ENCODE peak calls at places on chromosomes 6 and 20, in six cellular contexts. W is GM23338; K is naive thymus-derived CD4-positive, alpha-beta T cell; I is GM06990; N is hypothalamus; P is activated T-cell treated with anti-CD3 and anti-CD28 coated beads for 24 hours. O is an unnamed sample.

GRCh38 chr20:62606551-62607201 is 35.6 kb upstream of the SLCO4A1 start:
- DNase-seq in W (peak; percentile 77), K (no peak), I (no peak), N (no peak), P (no peak), O (no peak)

GRCh38 chr6:140438346-140438735 is 1063.9 kb upstream of the CITED2 start:
- DNase-seq in W (no peak), K (no peak), I (no peak), N (no peak), P (no peak), O (no peak)

GRCh38 chr6:27370391-27370790 is 18.2 kb upstream of the ZNF391 start:
- DNase-seq in W (no peak), K (no peak), I (no peak), N (no peak), P (no peak), O (no peak)

GRCh38 chr6:170247178-170247701 is 43.6 kb downstream of the DLL1 start:
- DNase-seq in W (no peak), K (no peak), I (no peak), N (no peak), P (no peak), O (no peak)

GRCh38 chr20:48538058-48538825 is 289.6 kb downstream of the PREX1 start:
- DNase-seq in W (peak; percentile 59), K (no peak), I (no peak), N (no peak), P (no peak), O (no peak)

GRCh38 chr20:1280421-1281102 is 14.5 kb downstream of the SNPH start:
- DNase-seq in W (no peak), K (no peak), I (no peak), N (no peak), P (no peak), O (no peak)

GRCh38 chr6:16274519-16275229 is 36.3 kb downstream of the GMPR start:
- DNase-seq in W (no peak), K (no peak), I (no peak), N (no peak), P (no peak), O (no peak)

GRCh38 chr20:36337886-36338285 is 31.7 kb downstream of the DLGAP4 start:
- DNase-seq in W (no peak), K (no peak), I (no peak), N (no peak), P (no peak), O (no peak)

GRCh38 chr6:5084787-5085637 is at the start of gene PPP1R3G:
- DNase-seq in W (peak; percentile 50), K (no peak), I (peak; percentile 47), N (no peak), P (no peak), O (no peak)

GRCh38 chr6:98203170-98203806 is 631.1 kb upstream of the POU3F2 start:
- DNase-seq in W (peak; percentile 69), K (no peak), I (no peak), N (no peak), P (no peak), O (no peak)